ENCODE peak calls at places on chromosomes 12 and 14, in five cellular contexts. K is K562, R is omental fat pad, M is neural progenitor cell, J is heart right ventricle. N is an unnamed sample.

GRCh38 chr12:607541-608001 is 55.7 kb downstream of the NINJ2 start:
- DNase-seq in K (no peak), R (no peak), M (no peak), J (peak; percentile 91), N (no peak)

GRCh38 chr12:112121780-112122565 is 3.4 kb upstream of the TRAFD1 start:
- DNase-seq in K (no peak), R (peak; percentile 48), M (no peak), J (peak; percentile 80), N (no peak)

GRCh38 chr12:110022980-110023633 is 23.9 kb downstream of the ANKRD13A start:
- DNase-seq in K (no peak), R (no peak), M (peak; percentile 7), J (no peak), N (no peak)

GRCh38 chr12:57057037-57057436 is 7.1 kb upstream of the MYO1A start:
- DNase-seq in K (no peak), R (no peak), M (no peak), J (no peak), N (no peak)

GRCh38 chr12:50402270-50403000 is 1.8 kb downstream of the LARP4 start:
- DNase-seq in K (no peak), R (no peak), M (no peak), J (no peak), N (no peak)

GRCh38 chr14:55572578-55572977 is 7.4 kb upstream of the KTN1 start:
- DNase-seq in K (no peak), R (no peak), M (no peak), J (peak; percentile 55), N (no peak)

GRCh38 chr14:54343276-54344121 is 53.3 kb upstream of the CDKN3 start:
- DNase-seq in K (no peak), R (no peak), M (peak; percentile 58), J (no peak), N (peak; percentile 32)

GRCh38 chr12:95960241-95960640 is 17.1 kb downstream of the AMDHD1 start:
- DNase-seq in K (no peak), R (no peak), M (no peak), J (no peak), N (no peak)

GRCh38 chr12:128267651-128268347 is 829 bp downstream of the TMEM132C start:
- DNase-seq in K (no peak), R (no peak), M (peak; percentile 57), J (no peak), N (no peak)

GRCh38 chr14:77318006-77318553 is 2.6 kb downstream of the POMT2 start:
- DNase-seq in K (no peak), R (no peak), M (no peak), J (no peak), N (no peak)

GRCh38 chr14:80491562-80492139 is 280.3 kb upstream of the DIO2 start:
- DNase-seq in K (no peak), R (no peak), M (no peak), J (no peak), N (no peak)

GRCh38 chr14:87816421-87816820 is 176.6 kb downstream of the GALC start:
- DNase-seq in K (no peak), R (no peak), M (no peak), J (no peak), N (no peak)

GRCh38 chr12:22410497-22410896 is 76.0 kb upstream of the ST8SIA1 start:
- DNase-seq in K (no peak), R (no peak), M (no peak), J (no peak), N (no peak)

GRCh38 chr14:33851366-33851765 is 99.5 kb downstream of the EGLN3 start:
- DNase-seq in K (no peak), R (no peak), M (no peak), J (no peak), N (no peak)

GRCh38 chr12:90677552-90677951 is 277.4 kb downstream of the CCER1 start:
- DNase-seq in K (no peak), R (no peak), M (no peak), J (no peak), N (no peak)

GRCh38 chr14:60094306-60094897 is 2.7 kb downstream of the PCNX4 start:
- DNase-seq in K (peak; percentile 33), R (no peak), M (peak; percentile 27), J (peak; percentile 13), N (no peak)

GRCh38 chr14:56247495-56248087 is 129.4 kb downstream of the PELI2 start:
- DNase-seq in K (no peak), R (no peak), M (no peak), J (no peak), N (no peak)

GRCh38 chr12:91099373-91099772 is 11.9 kb downstream of the LUM start:
- DNase-seq in K (no peak), R (no peak), M (no peak), J (no peak), N (no peak)

GRCh38 chr14:61130512-61131260 is 149.6 kb downstream of the SLC38A6 start:
- DNase-seq in K (no peak), R (no peak), M (no peak), J (no peak), N (no peak)

GRCh38 chr12:132250707-132251106 is 78.7 kb downstream of the GALNT9 start:
- DNase-seq in K (no peak), R (no peak), M (no peak), J (no peak), N (no peak)

GRCh38 chr12:109761631-109761950 is 48.0 kb downstream of the FAM222A start:
- DNase-seq in K (no peak), R (no peak), M (no peak), J (no peak), N (no peak)

GRCh38 chr12:13982010-13982409 is 608 bp upstream of the GRIN2B start:
- DNase-seq in K (peak; percentile 11), R (no peak), M (peak; percentile 85), J (no peak), N (no peak)

GRCh38 chr14:92460916-92461579 is 52.5 kb upstream of the RIN3 start:
- DNase-seq in K (no peak), R (no peak), M (no peak), J (peak; percentile 62), N (peak; percentile 64)

GRCh38 chr14:104262515-104263514 is 124.4 kb downstream of the KIF26A start:
- DNase-seq in K (no peak), R (no peak), M (no peak), J (no peak), N (no peak)

GRCh38 chr12:89208661-89209096 is 143.6 kb downstream of the DUSP6 start:
- DNase-seq in K (no peak), R (no peak), M (no peak), J (no peak), N (no peak)

GRCh38 chr12:31578632-31579031 is 12.3 kb downstream of the DENND5B start:
- DNase-seq in K (no peak), R (no peak), M (no peak), J (no peak), N (no peak)

GRCh38 chr12:11765817-11766794 is 116.6 kb downstream of the ETV6 start:
- DNase-seq in K (no peak), R (no peak), M (no peak), J (peak; percentile 67), N (no peak)

GRCh38 chr14:69081271-69081670 is 71.6 kb downstream of the DCAF5 start:
- DNase-seq in K (no peak), R (no peak), M (no peak), J (no peak), N (no peak)
- TF ChIP-seq CTCF in K (no peak), R (no peak), M (no peak), J (no peak), N (no peak)

DNA sequence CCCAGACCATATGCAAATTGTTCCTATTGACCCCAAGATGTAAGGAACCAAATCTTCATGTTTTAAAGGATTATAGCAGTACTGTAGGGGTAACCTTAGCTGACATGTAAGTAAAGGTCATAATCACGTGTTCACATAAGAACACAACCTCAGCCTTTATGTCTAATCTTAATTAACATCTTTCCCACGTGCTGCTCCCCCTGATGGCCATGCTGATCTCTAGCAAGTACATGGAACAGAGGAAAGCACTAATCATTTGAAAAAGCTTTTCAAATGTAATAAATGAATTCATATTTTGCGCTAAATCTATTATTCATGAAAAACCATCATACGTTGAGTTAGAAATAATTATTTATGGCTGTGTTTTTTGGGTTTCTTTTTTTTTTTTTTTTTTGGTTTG is 30.5 kb upstream of the ITPR2 start:
- DNase-seq in K (no peak), R (no peak), M (peak; percentile 12), J (no peak), N (no peak)
- TF ChIP-seq CTCF in K (no peak), R (no peak), M (peak; percentile 48), J (no peak), N (peak; percentile 34)

GRCh38 chr12:2382391-2383155 is 329.8 kb downstream of the CACNA1C start:
- DNase-seq in K (no peak), R (no peak), M (no peak), J (no peak), N (no peak)
- TF ChIP-seq CTCF in K (no peak), R (no peak), M (no peak), J (peak; percentile 40), N (peak; percentile 6)

DNA sequence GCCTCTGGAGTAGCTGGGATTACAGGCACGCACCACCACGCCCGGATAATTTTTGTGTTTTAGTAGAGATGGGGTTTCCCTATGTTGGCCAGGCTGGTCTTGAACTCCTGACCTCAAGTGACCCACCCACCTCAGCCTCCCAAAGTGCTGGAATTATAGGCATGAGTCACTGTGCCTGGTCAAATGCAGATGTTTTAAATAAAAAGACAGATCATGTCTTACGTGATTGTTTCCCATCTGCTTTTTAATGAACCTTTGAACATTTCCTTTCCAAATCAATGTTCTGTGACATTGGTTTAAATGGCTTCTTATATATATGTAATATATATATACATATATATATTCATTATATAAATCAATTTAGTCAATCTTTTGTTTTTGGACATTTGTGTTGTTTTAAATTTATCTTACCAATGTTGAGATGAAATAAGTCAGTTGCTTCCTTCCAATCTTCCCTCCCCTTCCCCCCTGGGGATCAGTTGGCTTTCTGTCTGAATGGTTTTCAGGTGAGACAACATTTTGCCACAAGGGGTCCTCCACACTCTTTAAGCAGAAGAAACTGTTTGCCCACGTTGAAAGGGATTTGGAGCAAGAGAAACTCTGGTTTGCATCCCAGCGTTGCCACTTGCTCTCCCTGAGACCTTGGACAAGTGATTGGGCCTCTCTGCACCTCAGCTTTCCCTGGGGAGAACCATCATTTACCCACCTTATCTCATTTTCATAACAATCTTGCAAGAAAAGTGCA is 47.6 kb upstream of the RBM19 start:
- DNase-seq in K (peak; percentile 38), R (no peak), M (peak; percentile 77), J (peak; percentile 6), N (no peak)
- TF ChIP-seq CTCF in K (peak; percentile 32), R (no peak), M (peak; percentile 67), J (peak; percentile 38), N (no peak)

DNA sequence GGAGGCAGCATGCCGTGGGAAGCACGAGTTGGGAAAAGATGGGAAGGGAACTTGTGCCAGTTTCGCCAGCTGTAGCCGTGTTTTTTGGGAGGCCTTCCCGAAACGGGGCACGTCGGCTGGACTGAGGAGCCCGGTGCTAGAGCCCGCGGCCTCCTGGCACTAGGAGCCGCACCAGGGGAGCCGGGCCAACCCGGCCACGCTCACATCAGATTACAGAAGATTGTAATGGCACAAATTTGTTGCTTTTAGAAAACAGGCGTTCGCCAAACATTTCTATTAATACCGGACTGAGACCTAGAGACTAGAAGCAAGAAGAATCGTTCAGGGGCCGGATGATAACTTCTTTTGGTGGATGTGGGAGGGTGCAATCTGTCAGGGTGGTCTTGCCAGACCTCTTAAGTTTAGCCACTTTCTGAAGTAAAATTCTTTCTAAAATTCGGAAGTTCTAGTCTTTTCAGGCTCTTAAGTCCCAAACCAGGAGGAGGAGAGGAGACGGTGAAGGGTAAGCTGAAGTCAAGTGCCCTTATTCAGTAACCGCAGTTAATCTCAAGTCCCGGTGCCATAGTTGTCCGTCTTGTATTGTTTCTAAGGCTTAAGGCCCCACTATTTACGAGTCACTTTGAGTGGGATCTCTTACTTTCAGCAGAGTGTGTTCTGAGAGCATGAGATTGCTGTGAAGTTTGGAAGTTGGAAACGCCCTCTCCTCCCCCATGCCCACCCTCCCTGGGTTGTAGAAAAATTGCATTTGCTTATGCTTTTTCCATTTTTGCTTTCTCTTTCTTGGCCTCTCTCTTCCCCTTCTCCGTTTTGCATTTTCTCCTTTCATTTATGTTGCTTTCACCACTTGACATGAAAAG is 1.4 kb downstream of the RASSF3 start:
- DNase-seq in K (no peak), R (no peak), M (peak; percentile 41), J (peak; percentile 37), N (no peak)
- TF ChIP-seq CTCF in K (no peak), R (no peak), M (no peak), J (no peak), N (no peak)